ENCODE peak calls at places on chromosomes 12 and 14, in ten cellular contexts. One of them, this sample, is unnamed.

GRCh38 chr14:76133103-76133502 is 18.6 kb upstream of the GPATCH2L start:
- DNase-seq in iPS DF 19.7: no peak
- DNase-seq in activated CD4-positive, alpha-beta memory T cell treated with anti-CD3 and anti-CD28 coated beads, Interleukin-2, amount 10 ng/mL, durations not matched to agents 7 days and 5 days: peak; percentile 19
- DNase-seq in astrocyte of the spinal cord: peak; percentile 30
- DNase-seq in stimulated activated CD4-positive, alpha-beta T cell treated with anti-CD3 and anti-CD28 coated beads, Interleukin-4, amount 100 ng/mL, for 1 hour: no peak
- DNase-seq in left colon: no peak
- DNase-seq in mesendoderm: peak; percentile 77
- DNase-seq in GDM1: no peak
- DNase-seq in activated naive CD8-positive, alpha-beta T cell treated with anti-CD3 and anti-CD28 coated beads, Interleukin-2, amount 50 U/mL, for 24 hours: no peak
- DNase-seq in omental fat pad: no peak
- DNase-seq in this sample: peak; percentile 71

GRCh38 chr14:104425171-104425681 is 154.3 kb upstream of the C14orf180 start:
- DNase-seq in stimulated activated CD4-positive, alpha-beta T cell treated with anti-CD3 and anti-CD28 coated beads, Interleukin-4, amount 100 ng/mL, for 1 hour: no peak
- DNase-seq in GDM1: no peak
- DNase-seq in activated CD4-positive, alpha-beta memory T cell treated with anti-CD3 and anti-CD28 coated beads, Interleukin-2, amount 10 ng/mL, durations not matched to agents 7 days and 5 days: peak; percentile 13
- DNase-seq in astrocyte of the spinal cord: no peak
- DNase-seq in iPS DF 19.7: no peak
- DNase-seq in activated naive CD8-positive, alpha-beta T cell treated with anti-CD3 and anti-CD28 coated beads, Interleukin-2, amount 50 U/mL, for 24 hours: no peak
- DNase-seq in mesendoderm: no peak
- DNase-seq in omental fat pad: peak; percentile 5
- DNase-seq in left colon: no peak
- DNase-seq in this sample: no peak

GRCh38 chr14:30884925-30885324 is 10.6 kb downstream of the COCH start:
- DNase-seq in activated CD4-positive, alpha-beta memory T cell treated with anti-CD3 and anti-CD28 coated beads, Interleukin-2, amount 10 ng/mL, durations not matched to agents 7 days and 5 days: no peak
- DNase-seq in GDM1: no peak
- DNase-seq in activated naive CD8-positive, alpha-beta T cell treated with anti-CD3 and anti-CD28 coated beads, Interleukin-2, amount 50 U/mL, for 24 hours: no peak
- DNase-seq in stimulated activated CD4-positive, alpha-beta T cell treated with anti-CD3 and anti-CD28 coated beads, Interleukin-4, amount 100 ng/mL, for 1 hour: no peak
- DNase-seq in left colon: no peak
- DNase-seq in omental fat pad: no peak
- DNase-seq in astrocyte of the spinal cord: no peak
- DNase-seq in mesendoderm: no peak
- DNase-seq in iPS DF 19.7: no peak
- DNase-seq in this sample: no peak

GRCh38 chr12:6047249-6048227 is 76.9 kb downstream of the VWF start:
- DNase-seq in iPS DF 19.7: no peak
- DNase-seq in activated CD4-positive, alpha-beta memory T cell treated with anti-CD3 and anti-CD28 coated beads, Interleukin-2, amount 10 ng/mL, durations not matched to agents 7 days and 5 days: no peak
- DNase-seq in mesendoderm: no peak
- DNase-seq in left colon: no peak
- DNase-seq in activated naive CD8-positive, alpha-beta T cell treated with anti-CD3 and anti-CD28 coated beads, Interleukin-2, amount 50 U/mL, for 24 hours: no peak
- DNase-seq in astrocyte of the spinal cord: peak; percentile 44
- DNase-seq in stimulated activated CD4-positive, alpha-beta T cell treated with anti-CD3 and anti-CD28 coated beads, Interleukin-4, amount 100 ng/mL, for 1 hour: no peak
- DNase-seq in GDM1: no peak
- DNase-seq in omental fat pad: no peak
- DNase-seq in this sample: no peak

GRCh38 chr12:131713349-131713748 is 2.5 kb downstream of the SFSWAP start:
- DNase-seq in omental fat pad: no peak
- DNase-seq in left colon: no peak
- DNase-seq in astrocyte of the spinal cord: no peak
- DNase-seq in activated naive CD8-positive, alpha-beta T cell treated with anti-CD3 and anti-CD28 coated beads, Interleukin-2, amount 50 U/mL, for 24 hours: no peak
- DNase-seq in mesendoderm: peak; percentile 29
- DNase-seq in stimulated activated CD4-positive, alpha-beta T cell treated with anti-CD3 and anti-CD28 coated beads, Interleukin-4, amount 100 ng/mL, for 1 hour: no peak
- DNase-seq in iPS DF 19.7: no peak
- DNase-seq in GDM1: no peak
- DNase-seq in activated CD4-positive, alpha-beta memory T cell treated with anti-CD3 and anti-CD28 coated beads, Interleukin-2, amount 10 ng/mL, durations not matched to agents 7 days and 5 days: no peak
- DNase-seq in this sample: peak; percentile 16

GRCh38 chr12:57368349-57369095 is 62.3 kb downstream of the R3HDM2 start:
- DNase-seq in iPS DF 19.7: no peak
- DNase-seq in activated naive CD8-positive, alpha-beta T cell treated with anti-CD3 and anti-CD28 coated beads, Interleukin-2, amount 50 U/mL, for 24 hours: no peak
- DNase-seq in stimulated activated CD4-positive, alpha-beta T cell treated with anti-CD3 and anti-CD28 coated beads, Interleukin-4, amount 100 ng/mL, for 1 hour: no peak
- DNase-seq in GDM1: no peak
- DNase-seq in astrocyte of the spinal cord: no peak
- DNase-seq in activated CD4-positive, alpha-beta memory T cell treated with anti-CD3 and anti-CD28 coated beads, Interleukin-2, amount 10 ng/mL, durations not matched to agents 7 days and 5 days: no peak
- DNase-seq in omental fat pad: no peak
- DNase-seq in left colon: peak; percentile 28
- DNase-seq in mesendoderm: peak; percentile 42
- DNase-seq in this sample: no peak

GRCh38 chr14:62988967-62989366 is 56.3 kb downstream of the KCNH5 start:
- DNase-seq in left colon: no peak
- DNase-seq in activated naive CD8-positive, alpha-beta T cell treated with anti-CD3 and anti-CD28 coated beads, Interleukin-2, amount 50 U/mL, for 24 hours: no peak
- DNase-seq in stimulated activated CD4-positive, alpha-beta T cell treated with anti-CD3 and anti-CD28 coated beads, Interleukin-4, amount 100 ng/mL, for 1 hour: no peak
- DNase-seq in astrocyte of the spinal cord: peak; percentile 29
- DNase-seq in iPS DF 19.7: no peak
- DNase-seq in mesendoderm: no peak
- DNase-seq in omental fat pad: no peak
- DNase-seq in activated CD4-positive, alpha-beta memory T cell treated with anti-CD3 and anti-CD28 coated beads, Interleukin-2, amount 10 ng/mL, durations not matched to agents 7 days and 5 days: no peak
- DNase-seq in GDM1: no peak
- DNase-seq in this sample: no peak

GRCh38 chr12:116415408-116416108 is 138.1 kb upstream of the MED13L start:
- DNase-seq in activated CD4-positive, alpha-beta memory T cell treated with anti-CD3 and anti-CD28 coated beads, Interleukin-2, amount 10 ng/mL, durations not matched to agents 7 days and 5 days: no peak
- DNase-seq in left colon: no peak
- DNase-seq in GDM1: no peak
- DNase-seq in iPS DF 19.7: no peak
- DNase-seq in mesendoderm: no peak
- DNase-seq in stimulated activated CD4-positive, alpha-beta T cell treated with anti-CD3 and anti-CD28 coated beads, Interleukin-4, amount 100 ng/mL, for 1 hour: no peak
- DNase-seq in astrocyte of the spinal cord: no peak
- DNase-seq in activated naive CD8-positive, alpha-beta T cell treated with anti-CD3 and anti-CD28 coated beads, Interleukin-2, amount 50 U/mL, for 24 hours: no peak
- DNase-seq in omental fat pad: no peak
- DNase-seq in this sample: peak; percentile 53

GRCh38 chr14:96001866-96002510 is 37.2 kb upstream of the C14orf132 start:
- DNase-seq in stimulated activated CD4-positive, alpha-beta T cell treated with anti-CD3 and anti-CD28 coated beads, Interleukin-4, amount 100 ng/mL, for 1 hour: no peak
- DNase-seq in left colon: no peak
- DNase-seq in mesendoderm: peak; percentile 57
- DNase-seq in omental fat pad: no peak
- DNase-seq in astrocyte of the spinal cord: peak; percentile 5
- DNase-seq in activated CD4-positive, alpha-beta memory T cell treated with anti-CD3 and anti-CD28 coated beads, Interleukin-2, amount 10 ng/mL, durations not matched to agents 7 days and 5 days: no peak
- DNase-seq in activated naive CD8-positive, alpha-beta T cell treated with anti-CD3 and anti-CD28 coated beads, Interleukin-2, amount 50 U/mL, for 24 hours: no peak
- DNase-seq in iPS DF 19.7: no peak
- DNase-seq in GDM1: no peak
- DNase-seq in this sample: peak; percentile 52

GRCh38 chr12:132279184-132279889 is 50.1 kb downstream of the GALNT9 start:
- DNase-seq in stimulated activated CD4-positive, alpha-beta T cell treated with anti-CD3 and anti-CD28 coated beads, Interleukin-4, amount 100 ng/mL, for 1 hour: no peak
- DNase-seq in activated naive CD8-positive, alpha-beta T cell treated with anti-CD3 and anti-CD28 coated beads, Interleukin-2, amount 50 U/mL, for 24 hours: no peak
- DNase-seq in astrocyte of the spinal cord: no peak
- DNase-seq in mesendoderm: peak; percentile 27
- DNase-seq in activated CD4-positive, alpha-beta memory T cell treated with anti-CD3 and anti-CD28 coated beads, Interleukin-2, amount 10 ng/mL, durations not matched to agents 7 days and 5 days: no peak
- DNase-seq in GDM1: no peak
- DNase-seq in iPS DF 19.7: no peak
- DNase-seq in omental fat pad: no peak
- DNase-seq in left colon: peak; percentile 48
- DNase-seq in this sample: no peak

GRCh38 chr14:77043177-77043983 is 14.9 kb upstream of the IRF2BPL start:
- DNase-seq in GDM1: no peak
- DNase-seq in iPS DF 19.7: no peak
- DNase-seq in left colon: peak; percentile 42
- DNase-seq in stimulated activated CD4-positive, alpha-beta T cell treated with anti-CD3 and anti-CD28 coated beads, Interleukin-4, amount 100 ng/mL, for 1 hour: peak; percentile 41
- DNase-seq in omental fat pad: no peak
- DNase-seq in astrocyte of the spinal cord: peak; percentile 77
- DNase-seq in activated naive CD8-positive, alpha-beta T cell treated with anti-CD3 and anti-CD28 coated beads, Interleukin-2, amount 50 U/mL, for 24 hours: peak; percentile 70
- DNase-seq in mesendoderm: no peak
- DNase-seq in activated CD4-positive, alpha-beta memory T cell treated with anti-CD3 and anti-CD28 coated beads, Interleukin-2, amount 10 ng/mL, durations not matched to agents 7 days and 5 days: peak; percentile 62
- DNase-seq in this sample: no peak

GRCh38 chr12:129257526-129257925 is 404.2 kb downstream of the GLT1D1 start:
- DNase-seq in omental fat pad: no peak
- DNase-seq in GDM1: no peak
- DNase-seq in activated naive CD8-positive, alpha-beta T cell treated with anti-CD3 and anti-CD28 coated beads, Interleukin-2, amount 50 U/mL, for 24 hours: no peak
- DNase-seq in activated CD4-positive, alpha-beta memory T cell treated with anti-CD3 and anti-CD28 coated beads, Interleukin-2, amount 10 ng/mL, durations not matched to agents 7 days and 5 days: no peak
- DNase-seq in iPS DF 19.7: no peak
- DNase-seq in stimulated activated CD4-positive, alpha-beta T cell treated with anti-CD3 and anti-CD28 coated beads, Interleukin-4, amount 100 ng/mL, for 1 hour: no peak
- DNase-seq in mesendoderm: peak; percentile 60
- DNase-seq in astrocyte of the spinal cord: no peak
- DNase-seq in left colon: no peak
- DNase-seq in this sample: no peak

GRCh38 chr14:92946847-92947545 is 24.0 kb downstream of the CHGA start:
- DNase-seq in omental fat pad: no peak
- DNase-seq in astrocyte of the spinal cord: no peak
- DNase-seq in iPS DF 19.7: no peak
- DNase-seq in left colon: no peak
- DNase-seq in activated CD4-positive, alpha-beta memory T cell treated with anti-CD3 and anti-CD28 coated beads, Interleukin-2, amount 10 ng/mL, durations not matched to agents 7 days and 5 days: no peak
- DNase-seq in GDM1: no peak
- DNase-seq in mesendoderm: no peak
- DNase-seq in activated naive CD8-positive, alpha-beta T cell treated with anti-CD3 and anti-CD28 coated beads, Interleukin-2, amount 50 U/mL, for 24 hours: no peak
- DNase-seq in stimulated activated CD4-positive, alpha-beta T cell treated with anti-CD3 and anti-CD28 coated beads, Interleukin-4, amount 100 ng/mL, for 1 hour: no peak
- DNase-seq in this sample: no peak

GRCh38 chr12:66941150-66941549 is 262.3 kb upstream of the GRIP1 start:
- DNase-seq in activated CD4-positive, alpha-beta memory T cell treated with anti-CD3 and anti-CD28 coated beads, Interleukin-2, amount 10 ng/mL, durations not matched to agents 7 days and 5 days: no peak
- DNase-seq in astrocyte of the spinal cord: no peak
- DNase-seq in iPS DF 19.7: no peak
- DNase-seq in stimulated activated CD4-positive, alpha-beta T cell treated with anti-CD3 and anti-CD28 coated beads, Interleukin-4, amount 100 ng/mL, for 1 hour: no peak
- DNase-seq in GDM1: no peak
- DNase-seq in left colon: no peak
- DNase-seq in activated naive CD8-positive, alpha-beta T cell treated with anti-CD3 and anti-CD28 coated beads, Interleukin-2, amount 50 U/mL, for 24 hours: no peak
- DNase-seq in omental fat pad: no peak
- DNase-seq in mesendoderm: no peak
- DNase-seq in this sample: no peak

GRCh38 chr12:92953747-92954146 is 24.7 kb upstream of the EEA1 start:
- DNase-seq in GDM1: no peak
- DNase-seq in activated CD4-positive, alpha-beta memory T cell treated with anti-CD3 and anti-CD28 coated beads, Interleukin-2, amount 10 ng/mL, durations not matched to agents 7 days and 5 days: no peak
- DNase-seq in iPS DF 19.7: no peak
- DNase-seq in left colon: no peak
- DNase-seq in omental fat pad: no peak
- DNase-seq in activated naive CD8-positive, alpha-beta T cell treated with anti-CD3 and anti-CD28 coated beads, Interleukin-2, amount 50 U/mL, for 24 hours: no peak
- DNase-seq in mesendoderm: peak; percentile 23
- DNase-seq in astrocyte of the spinal cord: no peak
- DNase-seq in stimulated activated CD4-positive, alpha-beta T cell treated with anti-CD3 and anti-CD28 coated beads, Interleukin-4, amount 100 ng/mL, for 1 hour: no peak
- DNase-seq in this sample: no peak

This sample was measured in neural progenitor cell.